ENCODE peak calls at places on chromosomes 4 and X, in nine cellular contexts. B is HCT116, G is kidney, L is colonic mucosa, E is mesenchymal stem cell, X is endothelial cell of umbilical vein, W is fibroblast of lung, Y is IMR-90, M is endodermal cell. N is an unnamed sample.
A peak's percentile ranks its signal among the peaks of the same experiment; 100 is the strongest.

GRCh38 chr4:184471872-184472539 is 2.3 kb downstream of the IRF2 start:
- DNase-seq in B (no peak), G (no peak), L (peak; percentile 55), E (peak; percentile 50), X (no peak), W (peak; percentile 40), Y (peak; percentile 30), M (peak; percentile 59), N (no peak)

GRCh38 chr4:165461176-165461835 is 82.5 kb downstream of the CPE start:
- DNase-seq in B (no peak), G (no peak), L (no peak), E (peak; percentile 71), X (no peak), W (peak; percentile 27), Y (peak; percentile 75), M (no peak), N (no peak)

GRCh38 chrX:15646031-15646430 is 18.6 kb downstream of the CLTRN start:
- DNase-seq in B (no peak), G (no peak), L (no peak), E (no peak), X (no peak), W (no peak), Y (no peak), M (no peak), N (no peak)

GRCh38 chr4:42302348-42302747 is 94.9 kb upstream of the SHISA3 start:
- DNase-seq in B (peak; percentile 43), G (no peak), L (peak; percentile 30), E (peak; percentile 32), X (peak; percentile 27), W (peak; percentile 31), Y (peak; percentile 9), M (peak; percentile 91), N (peak; percentile 63)

GRCh38 chr4:140049924-140050681 is 103.9 kb downstream of the MAML3 start:
- DNase-seq in B (no peak), G (no peak), L (no peak), E (no peak), X (peak; percentile 82), W (peak; percentile 64), Y (peak; percentile 48), M (peak; percentile 78), N (no peak)

GRCh38 chr4:139986621-139987510 is 167.1 kb downstream of the MAML3 start:
- DNase-seq in B (no peak), G (no peak), L (no peak), E (no peak), X (no peak), W (peak; percentile 70), Y (peak; percentile 28), M (no peak), N (no peak)

GRCh38 chr4:105059337-105059736 is 87.3 kb upstream of the TET2 start:
- DNase-seq in B (no peak), G (no peak), L (no peak), E (no peak), X (no peak), W (no peak), Y (no peak), M (no peak), N (no peak)

GRCh38 chr4:1491630-1492457 is 85.6 kb upstream of the NKX1-1 start:
- DNase-seq in B (no peak), G (peak; percentile 47), L (no peak), E (no peak), X (no peak), W (no peak), Y (no peak), M (peak; percentile 31), N (no peak)

GRCh38 chr4:3630934-3631585 is 98.8 kb upstream of the LRPAP1 start:
- DNase-seq in B (no peak), G (peak; percentile 87), L (peak; percentile 22), E (no peak), X (no peak), W (no peak), Y (no peak), M (no peak), N (no peak)

GRCh38 chr4:82801910-82802521 is 3.4 kb upstream of the SCD5 start:
- DNase-seq in B (no peak), G (no peak), L (no peak), E (peak; percentile 33), X (peak; percentile 63), W (peak; percentile 59), Y (peak; percentile 51), M (no peak), N (no peak)

GRCh38 chr4:6198278-6198677 is 2.1 kb downstream of the JAKMIP1 start:
- DNase-seq in B (no peak), G (peak; percentile 40), L (no peak), E (no peak), X (no peak), W (no peak), Y (no peak), M (no peak), N (no peak)

GRCh38 chrX:103730746-103731508 is 20.2 kb downstream of the TMEM31 start:
- DNase-seq in B (no peak), G (no peak), L (no peak), E (peak; percentile 66), X (peak; percentile 73), W (peak; percentile 94), Y (peak; percentile 86), M (peak; percentile 87), N (no peak)

GRCh38 chr4:24850669-24851068 is 55.3 kb downstream of the SOD3 start:
- DNase-seq in B (no peak), G (no peak), L (no peak), E (peak; percentile 82), X (peak; percentile 69), W (peak; percentile 87), Y (peak; percentile 94), M (no peak), N (no peak)

GRCh38 chrX:6550999-6551398 is 16.1 kb upstream of the VCX3A start:
- DNase-seq in B (no peak), G (no peak), L (no peak), E (no peak), X (no peak), W (no peak), Y (no peak), M (no peak), N (no peak)

GRCh38 chr4:188976644-188977115 is 837.4 kb downstream of the TRIML1 start:
- DNase-seq in B (no peak), G (no peak), L (no peak), E (peak; percentile 56), X (no peak), W (peak; percentile 58), Y (peak; percentile 70), M (peak; percentile 81), N (peak; percentile 68)

GRCh38 chrX:98568795-98569194 is 1685.1 kb downstream of the RPA4 start:
- DNase-seq in B (no peak), G (no peak), L (no peak), E (no peak), X (no peak), W (no peak), Y (no peak), M (no peak), N (no peak)

GRCh38 chrX:153755136-153755535 is 8.9 kb upstream of the PLXNB3 start:
- DNase-seq in B (no peak), G (no peak), L (no peak), E (no peak), X (no peak), W (no peak), Y (no peak), M (peak; percentile 30), N (no peak)
- H3K4me1 ChIP-seq in B (no peaks in the 10 kb centered on the region), G (no peaks in the 10 kb centered on the region), L (no peaks in the 10 kb centered on the region), E (no peaks in the 10 kb centered on the region), X (no peaks in the 10 kb centered on the region), W (no peaks in the 10 kb centered on the region), Y (no peaks in the 10 kb centered on the region), M (no peaks in the 10 kb centered on the region), N (no peaks in the 10 kb centered on the region)

GRCh38 chr4:39134674-39135073 is 47.7 kb upstream of the WDR19 start:
- DNase-seq in B (no peak), G (no peak), L (no peak), E (no peak), X (peak; percentile 16), W (no peak), Y (peak; percentile 1), M (no peak), N (no peak)
- H3K4me3 ChIP-seq in B (no peak overlapping the region), G (peak overlapping the region; percentile 13), L (no peak overlapping the region), E (no peak overlapping the region), X (no peak overlapping the region), W (no peak overlapping the region), Y (no peak overlapping the region), M (no peak overlapping the region), N (no peak overlapping the region)

GRCh38 chrX:42975906-42976305 is 197.9 kb upstream of the PPP1R2C start:
- DNase-seq in B (no peak), G (no peak), L (no peak), E (no peak), X (no peak), W (no peak), Y (no peak), M (no peak), N (no peak)

GRCh38 chrX:42976729-42977366 is 198.9 kb upstream of the PPP1R2C start:
- DNase-seq in B (no peak), G (no peak), L (peak; percentile 35), E (no peak), X (peak; percentile 54), W (no peak), Y (no peak), M (no peak), N (no peak)

GRCh38 chrX:42973321-42973720 is 195.4 kb upstream of the PPP1R2C start:
- DNase-seq in B (no peak), G (no peak), L (no peak), E (no peak), X (no peak), W (no peak), Y (no peak), M (no peak), N (no peak)

GRCh38 chrX:42978655-42979379 is 200.9 kb upstream of the PPP1R2C start:
- DNase-seq in B (no peak), G (no peak), L (no peak), E (no peak), X (no peak), W (no peak), Y (no peak), M (no peak), N (no peak)
- H3K9ac ChIP-seq in B (no peak overlapping the region), G (no peak overlapping the region), L (no peak overlapping the region), E (no peak overlapping the region), X (no peak overlapping the region), W (no peak overlapping the region), Y (no peak overlapping the region), M (no peak overlapping the region), N (no peak overlapping the region)

GRCh38 chr4:113445286-113445685 is 316.3 kb downstream of the CAMK2D start:
- DNase-seq in B (no peak), G (no peak), L (peak; percentile 24), E (peak; percentile 90), X (peak; percentile 83), W (peak; percentile 99), Y (peak; percentile 94), M (no peak), N (no peak)

GRCh38 chr4:113449407-113449974 is 312.0 kb downstream of the CAMK2D start:
- DNase-seq in B (no peak), G (no peak), L (no peak), E (peak; percentile 43), X (no peak), W (peak; percentile 88), Y (no peak), M (no peak), N (no peak)

GRCh38 chr4:113446019-113446418 is 315.5 kb downstream of the CAMK2D start:
- DNase-seq in B (peak; percentile 98), G (no peak), L (no peak), E (peak; percentile 64), X (peak; percentile 77), W (peak; percentile 67), Y (peak; percentile 92), M (no peak), N (no peak)

GRCh38 chr4:113447695-113448265 is 313.8 kb downstream of the CAMK2D start:
- DNase-seq in B (no peak), G (no peak), L (no peak), E (peak; percentile 61), X (no peak), W (peak; percentile 28), Y (no peak), M (no peak), N (no peak)

GRCh38 chr4:113447061-113447460 is 314.5 kb downstream of the CAMK2D start:
- DNase-seq in B (no peak), G (no peak), L (no peak), E (peak; percentile 27), X (no peak), W (peak; percentile 52), Y (no peak), M (no peak), N (no peak)
- H3K4me1 ChIP-seq in B (peaks cover 66% of the 10 kb centered on the region), G (no peaks in the 10 kb centered on the region), L (no peaks in the 10 kb centered on the region), E (peaks cover 2% of the 10 kb centered on the region), X (peaks cover 22% of the 10 kb centered on the region), W (peaks cover 3% of the 10 kb centered on the region), Y (peaks cover 8% of the 10 kb centered on the region), M (peaks cover 31% of the 10 kb centered on the region), N (peaks cover under 1% of the 10 kb centered on the region)

N was measured in NT2/D1.